ENCODE peak calls at places on chromosome 4, in four cellular contexts. Y is esophagus muscularis mucosa, G is ovary, F is uterus. L is an unnamed sample. For H3K4me1, the result is how much of the 10 kb centered on the place peaks cover.

GRCh38 chr4:16597829-16598228 is 300.6 kb downstream of the LDB2 start:
- DNase-seq in Y (no peak), G (no peak), F (no peak), L (no peak)

GRCh38 chr4:169921237-169921636 is 105.0 kb downstream of the MFAP3L start:
- DNase-seq in Y (no peak), G (no peak), F (no peak), L (no peak)

GRCh38 chr4:155529197-155529596 is 137.5 kb upstream of the GUCY1A1 start:
- DNase-seq in Y (no peak), G (no peak), F (no peak), L (no peak)

GRCh38 chr4:48079972-48080391 is 54.1 kb downstream of the TXK start:
- DNase-seq in Y (no peak), G (no peak), F (no peak), L (no peak)

GRCh38 chr4:2937146-2937857 is 25.9 kb downstream of the NOP14 start:
- DNase-seq in Y (no peak), G (peak), F (no peak), L (peak)

GRCh38 chr4:137640838-137641158 is 108.5 kb upstream of the PCDH18 start:
- DNase-seq in Y (no peak), G (no peak), F (no peak), L (no peak)

GRCh38 chr4:42995343-42995944 is 102.9 kb downstream of the GRXCR1 start:
- DNase-seq in Y (no peak), G (no peak), F (no peak), L (no peak)

GRCh38 chr4:136637071-136637777 is 895.1 kb downstream of the PCDH18 start:
- DNase-seq in Y (no peak), G (no peak), F (no peak), L (no peak)

GRCh38 chr4:15143551-15143950 is 141.3 kb downstream of the CPEB2 start:
- DNase-seq in Y (no peak), G (no peak), F (no peak), L (no peak)

GRCh38 chr4:4585012-4585670 is 43.3 kb upstream of the STX18 start:
- DNase-seq in Y (no peak), G (no peak), F (no peak), L (no peak)

GRCh38 chr4:138414202-138414601 is 172.1 kb upstream of the SLC7A11 start:
- DNase-seq in Y (no peak), G (no peak), F (no peak), L (no peak)

GRCh38 chr4:178577933-178578332 is 1135.7 kb upstream of the AGA start:
- DNase-seq in Y (no peak), G (no peak), F (no peak), L (no peak)

GRCh38 chr4:181525641-181526040 is 717.6 kb upstream of the TENM3 start:
- DNase-seq in Y (no peak), G (no peak), F (no peak), L (no peak)

GRCh38 chr4:153222790-153223417 is 18.7 kb downstream of the TRIM2 start:
- DNase-seq in Y (no peak), G (peak), F (peak), L (peak)

GRCh38 chr4:40471923-40472322 is 136.8 kb downstream of the CHRNA9 start:
- DNase-seq in Y (no peak), G (no peak), F (no peak), L (no peak)

GRCh38 chr4:65546882-65547281 is 123.4 kb downstream of the EPHA5 start:
- DNase-seq in Y (no peak), G (no peak), F (no peak), L (no peak)

GRCh38 chr4:56979674-56980073 is 978 bp downstream of the POLR2B start:
- DNase-seq in Y (no peak), G (no peak), F (no peak), L (no peak)

GRCh38 chr4:172666711-172667368 is 501.8 kb upstream of the GALNT7 start:
- DNase-seq in Y (no peak), G (no peak), F (no peak), L (no peak)

GRCh38 chr4:55758081-55758480 is 61.5 kb upstream of the EXOC1L start:
- DNase-seq in Y (no peak), G (no peak), F (no peak), L (no peak)

GRCh38 chr4:102610007-102610406 is 108.8 kb downstream of the NFKB1 start:
- DNase-seq in Y (no peak), G (no peak), F (no peak), L (no peak)

GRCh38 chr4:1870328-1870577 is 940 bp upstream of the NSD2 start:
- DNase-seq in Y (peak), G (peak), F (peak), L (peak)

GRCh38 chr4:13547563-13548041 is 3.3 kb upstream of the NKX3-2 start:
- DNase-seq in Y (no peak), G (no peak), F (no peak), L (no peak)

GRCh38 chr4:107193989-107194388 is 157.9 kb upstream of the DKK2 start:
- DNase-seq in Y (no peak), G (no peak), F (no peak), L (no peak)

GRCh38 chr4:15778191-15778741 is at the start of gene CD38:
- DNase-seq in Y (no peak), G (peak), F (no peak), L (peak)

GRCh38 chr4:137648531-137648930 is 116.2 kb upstream of the PCDH18 start:
- DNase-seq in Y (no peak), G (no peak), F (no peak), L (no peak)

GRCh38 chr4:3201718-3202702 is 46.9 kb upstream of the MSANTD1 start:
- DNase-seq in Y (no peak), G (no peak), F (no peak), L (no peak)

GRCh38 chr4:177131736-177132135 is 177.9 kb upstream of the NEIL3 start:
- DNase-seq in Y (no peak), G (no peak), F (no peak), L (no peak)

GRCh38 chr4:40685300-40685699 is 55.6 kb upstream of the RBM47 start:
- DNase-seq in Y (no peak), G (no peak), F (no peak), L (no peak)

GRCh38 chr4:167020410-167020809 is 213.9 kb downstream of the SPOCK3 start:
- DNase-seq in Y (no peak), G (no peak), F (no peak), L (no peak)

GRCh38 chr4:112119358-112119783 is 25.9 kb upstream of the FAM241A start:
- DNase-seq in Y (no peak), G (no peak), F (no peak), L (no peak)

GRCh38 chr4:39446842-39447573 is 11.7 kb downstream of the RPL9 start:
- DNase-seq in Y (no peak), G (peak), F (peak), L (peak)
- TF ChIP-seq POLR2A in Y (no peak), G (no peak), F (no peak), L (no peak)

GRCh38 chr4:184447664-184448063 is 26.7 kb downstream of the IRF2 start:
- DNase-seq in Y (no peak), G (no peak), F (no peak), L (no peak)
- H3K4me1 ChIP-seq in Y (half or more), G (under half), F (under half), L (half or more)

GRCh38 chr4:98143001-98143899 is at the start of gene STPG2:
- DNase-seq in Y (peak), G (peak), F (peak), L (peak)
- TF ChIP-seq POLR2A in Y (no peak), G (peak), F (no peak), L (peak)

GRCh38 chr4:53649357-53649756 is 58.1 kb upstream of the LNX1 start:
- DNase-seq in Y (no peak), G (no peak), F (no peak), L (no peak)
- H3K4me1 ChIP-seq in Y (under half), G (under half), F (under half), L (under half)

GRCh38 chr4:79588679-79589078 is 180.7 kb upstream of the GK2 start:
- DNase-seq in Y (no peak), G (no peak), F (no peak), L (no peak)
- TF ChIP-seq POLR2A in Y (no peak), G (no peak), F (no peak), L (no peak)

GRCh38 chr4:82367438-82368097 is 6.2 kb downstream of the HNRNPD start:
- DNase-seq in Y (no peak), G (no peak), F (no peak), L (no peak)
- H3K4me1 ChIP-seq in Y (half or more), G (under half), F (under half), L (under half)

GRCh38 chr4:7939377-7940108 is at the start of gene AFAP1:
- DNase-seq in Y (no peak), G (peak), F (peak), L (peak)
- TF ChIP-seq POLR2A in Y (peak), G (peak), F (peak), L (peak)

DNA sequence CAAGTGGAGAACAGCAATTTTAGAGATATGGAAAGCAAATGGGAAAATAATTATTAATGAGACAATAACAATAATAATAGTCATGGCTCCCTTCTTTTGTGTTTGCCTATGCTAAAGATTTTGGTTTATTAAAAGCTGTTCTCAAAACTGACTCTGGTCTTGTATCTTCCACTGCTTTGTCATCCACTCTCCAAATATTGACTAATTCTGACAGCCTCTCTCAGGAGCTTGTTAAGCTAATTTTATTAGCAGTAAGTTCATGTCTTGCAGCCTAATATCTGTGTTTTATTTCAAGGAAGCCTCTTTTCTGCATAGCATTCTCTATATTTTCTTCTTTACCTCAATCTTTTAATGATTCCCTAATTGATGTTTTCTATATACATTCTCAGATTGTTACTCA is 1419.8 kb downstream of the ARAP2 start:
- DNase-seq in Y (no peak), G (no peak), F (no peak), L (no peak)
- H3K4me1 ChIP-seq in Y (under half), G (under half), F (under half), L (under half)